ENCODE peak calls at places on chromosome 10, in seven cellular contexts. J is activated CD4-positive, CD25-positive, alpha-beta regulatory T cell; M is GM10248; H is NCI-H1417; E is stimulated activated CD8-positive, alpha-beta memory T cell treated with anti-CD3 and anti-CD28 coated beads, Interleukin-15, amount 100 ng/mL, for 24 hours; G is GDM1; P is GM13976. C is an unnamed sample.

GRCh38 chr10:87660484-87661133 is 931 bp downstream of the PAPSS2 start:
- DNase-seq in M (no peak), E (no peak), P (no peak), J (no peak), G (no peak), H (peak; percentile 1), C (no peak)

GRCh38 chr10:79055100-79055782 is 13.5 kb upstream of the ZMIZ1 start:
- DNase-seq in M (no peak), G (no peak), E (no peak), J (no peak), H (no peak), P (no peak), C (no peak)

GRCh38 chr10:13690281-13690825 is 103.6 kb downstream of the PRPF18 start:
- DNase-seq in E (no peak), P (peak; percentile 55), G (no peak), J (no peak), M (peak; percentile 59), H (no peak), C (peak; percentile 31)

GRCh38 chr10:107544706-107545520 is 380.4 kb upstream of the SORCS1 start:
- DNase-seq in M (no peak), G (no peak), E (no peak), J (no peak), P (peak; percentile 21), H (no peak), C (no peak)

GRCh38 chr10:107616463-107617131 is 452.1 kb upstream of the SORCS1 start:
- DNase-seq in P (no peak), G (no peak), E (no peak), M (no peak), H (no peak), J (no peak), C (no peak)

GRCh38 chr10:29078919-29079318 is 210.0 kb upstream of the LYZL1 start:
- DNase-seq in G (no peak), E (no peak), J (no peak), H (peak; percentile 14), P (no peak), M (no peak), C (no peak)

GRCh38 chr10:73810735-73811465 is 498 bp downstream of the NDST2 start:
- DNase-seq in H (no peak), J (peak; percentile 52), M (peak; percentile 55), G (no peak), P (peak; percentile 63), E (peak; percentile 23), C (peak; percentile 71)

GRCh38 chr10:16950686-16951681 is 133.8 kb upstream of the RSU1 start:
- DNase-seq in E (no peak), P (no peak), M (no peak), J (no peak), H (no peak), G (no peak), C (no peak)

GRCh38 chr10:109899578-109900355 is 23.5 kb downstream of the XPNPEP1 start:
- DNase-seq in P (no peak), E (no peak), H (no peak), G (no peak), J (no peak), M (no peak), C (no peak)

GRCh38 chr10:57599440-57599839 is 668.3 kb downstream of the IPMK start:
- DNase-seq in H (no peak), J (no peak), M (no peak), P (no peak), E (no peak), G (no peak), C (no peak)

GRCh38 chr10:89744021-89744420 is 42.6 kb downstream of the KIF20B start:
- DNase-seq in H (no peak), G (no peak), M (no peak), E (no peak), P (no peak), J (no peak), C (no peak)

GRCh38 chr10:8173243-8173865 is 118.9 kb downstream of the GATA3 start:
- DNase-seq in E (no peak), J (no peak), P (no peak), G (no peak), M (no peak), H (no peak), C (no peak)

C was measured in GM06990.